ENCODE peak calls at places on chromosomes 7 and 10, in ten cellular contexts. I is Caki2; Z is stimulated activated CD8-positive, alpha-beta memory T cell treated with anti-CD3 and anti-CD28 coated beads, Interleukin-7, amount 100 ng/mL, for 1 hour; H is lower leg skin; G is lung microvascular endothelial cell; Q is T-helper 9 cell; W is GM04503; X is HuH-7; A is globus pallidus; R is ELR. Y is an unnamed sample.

GRCh38 chr10:89929282-89930026 is 228.1 kb downstream of the KIF20B start:
- DNase-seq in R (no peak), H (no peak), A (no peak), I (no peak), X (no peak), Z (no peak), G (no peak), W (no peak), Q (no peak), Y (no peak)

GRCh38 chr10:116770281-116770680 is 27.9 kb upstream of the HSPA12A start:
- DNase-seq in W (no peak), G (no peak), I (no peak), H (no peak), Z (no peak), A (no peak), Q (no peak), R (no peak), X (no peak), Y (no peak)

GRCh38 chr7:55255501-55256445 is 109.4 kb upstream of the LANCL2 start:
- DNase-seq in G (peak), R (peak), Q (peak), X (peak), W (no peak), H (peak), I (peak), A (peak), Z (peak), Y (peak)

GRCh38 chr10:36602374-36602773 is 523.0 kb upstream of the ANKRD30A start:
- DNase-seq in Z (no peak), G (peak), I (no peak), X (no peak), W (no peak), H (no peak), Q (no peak), R (peak), A (no peak), Y (no peak)

GRCh38 chr10:7315906-7316305 is 94.9 kb downstream of the SFMBT2 start:
- DNase-seq in A (no peak), W (no peak), Q (no peak), R (no peak), H (no peak), X (no peak), I (no peak), Z (no peak), G (no peak), Y (no peak)

GRCh38 chr10:43395571-43396060 is 13.4 kb downstream of the HNRNPF start:
- DNase-seq in Q (peak), H (peak), W (no peak), Z (no peak), R (peak), X (no peak), G (peak), I (no peak), A (no peak), Y (no peak)

GRCh38 chr7:81051811-81052413 is 133.1 kb upstream of the SEMA3C start:
- DNase-seq in G (no peak), H (no peak), W (no peak), X (no peak), Z (no peak), I (no peak), R (no peak), Q (no peak), A (no peak), Y (no peak)

GRCh38 chr7:1346533-1346805 is 112.8 kb downstream of the MICALL2 start:
- DNase-seq in W (no peak), A (no peak), G (no peak), Q (no peak), X (no peak), H (no peak), I (no peak), Z (no peak), R (no peak), Y (no peak)

GRCh38 chr10:100175873-100176272 is 10.0 kb downstream of the ERLIN1 start:
- DNase-seq in W (no peak), H (no peak), G (no peak), A (no peak), Z (no peak), Q (no peak), I (no peak), R (no peak), X (no peak), Y (no peak)

GRCh38 chr7:18861514-18861913 is 255.9 kb downstream of the TWIST1 start:
- DNase-seq in I (no peak), G (no peak), Z (no peak), W (peak), X (no peak), H (no peak), R (peak), A (no peak), Q (no peak), Y (no peak)

GRCh38 chr7:33534830-33535229 is 370.5 kb upstream of the BMPER start:
- DNase-seq in R (peak), I (no peak), X (no peak), A (no peak), Z (no peak), H (no peak), Q (no peak), G (no peak), W (no peak), Y (no peak)

GRCh38 chr7:140625908-140626868 is 14.4 kb downstream of the DENND2A start:
- DNase-seq in H (peak), I (peak), R (peak), W (peak), Q (no peak), A (peak), X (no peak), Z (no peak), G (peak), Y (no peak)

GRCh38 chr7:130356121-130356759 is 11.6 kb downstream of the CPA5 start:
- DNase-seq in X (no peak), R (peak), Q (no peak), I (peak), G (no peak), H (peak), W (peak), A (no peak), Z (no peak), Y (no peak)

GRCh38 chr10:113175176-113175575 is 225.1 kb downstream of the TCF7L2 start:
- DNase-seq in W (no peak), X (no peak), G (no peak), A (no peak), H (no peak), Q (no peak), I (no peak), Z (no peak), R (no peak), Y (no peak)

GRCh38 chr10:26197248-26197647 is 19.3 kb upstream of the GAD2 start:
- DNase-seq in Q (no peak), Z (no peak), G (no peak), W (no peak), H (no peak), A (no peak), R (no peak), X (no peak), I (no peak), Y (no peak)

GRCh38 chr7:141701489-141702046 is 398 bp downstream of the DENND11 start:
- DNase-seq in G (peak), I (no peak), A (peak), Z (peak), Q (peak), W (no peak), H (no peak), R (peak), X (peak), Y (peak)

GRCh38 chr10:124459395-124459794 is 2.2 kb upstream of the LHPP start:
- DNase-seq in X (no peak), Z (no peak), H (no peak), W (no peak), G (no peak), A (no peak), Q (no peak), I (no peak), R (no peak), Y (no peak)

GRCh38 chr10:510415-510881 is 179.0 kb downstream of the DIP2C start:
- DNase-seq in I (no peak), Z (no peak), G (no peak), A (peak), W (no peak), Q (no peak), H (no peak), R (no peak), X (no peak), Y (no peak)

GRCh38 chr7:90816511-90817142 is 220.5 kb downstream of the CDK14 start:
- DNase-seq in A (no peak), I (peak), Z (no peak), Q (no peak), W (peak), H (no peak), R (peak), X (no peak), G (peak), Y (no peak)

GRCh38 chr7:134778941-134779740 is at the start of gene CALD1:
- DNase-seq in Q (no peak), I (peak), X (peak), R (peak), A (peak), Z (no peak), G (peak), H (peak), W (peak), Y (no peak)

GRCh38 chr7:22983257-22983855 is 30.6 kb downstream of the HYCC1 start:
- DNase-seq in G (no peak), A (no peak), I (no peak), H (no peak), R (peak), Q (no peak), Z (no peak), W (no peak), X (no peak), Y (no peak)

GRCh38 chr10:50561266-50561665 is 62.5 kb downstream of the SGMS1 start:
- DNase-seq in R (no peak), G (no peak), Q (no peak), W (peak), X (no peak), A (peak), H (no peak), I (no peak), Z (no peak), Y (no peak)

GRCh38 chr7:23184709-23185354 is 3.0 kb downstream of the NUP42 start:
- DNase-seq in W (peak), A (peak), X (peak), Q (no peak), Z (no peak), I (peak), R (peak), G (peak), H (peak), Y (no peak)

GRCh38 chr10:61733358-61733940 is 70.7 kb downstream of the CABCOCO1 start:
- DNase-seq in X (peak), I (peak), A (peak), G (peak), R (peak), W (no peak), H (no peak), Z (no peak), Q (no peak), Y (no peak)

GRCh38 chr10:76080406-76080805 is 649.0 kb downstream of the LRMDA start:
- DNase-seq in Z (no peak), R (peak), Q (no peak), W (peak), H (no peak), X (no peak), G (no peak), A (no peak), I (peak), Y (no peak)

GRCh38 chr10:34252111-34252510 is 563.0 kb downstream of the PARD3 start:
- DNase-seq in W (no peak), H (no peak), R (no peak), Q (no peak), Z (no peak), X (no peak), G (no peak), A (no peak), I (no peak), Y (no peak)

GRCh38 chr7:95330194-95331003 is 6.1 kb upstream of the PON1 start:
- DNase-seq in X (no peak), W (no peak), Z (no peak), R (no peak), Q (no peak), A (peak), I (no peak), H (no peak), G (peak), Y (no peak)

GRCh38 chr7:95636140-95636539 is 39.8 kb upstream of the PDK4 start:
- DNase-seq in A (no peak), H (no peak), X (no peak), Z (no peak), R (peak), G (no peak), Q (no peak), W (no peak), I (no peak), Y (no peak)

GRCh38 chr7:149620961-149621360 is 123.4 kb upstream of the ZNF746 start:
- DNase-seq in G (no peak), W (no peak), X (no peak), Q (peak), R (no peak), A (no peak), Z (no peak), H (no peak), I (no peak), Y (no peak)

GRCh38 chr10:96061232-96061631 is 17.8 kb downstream of the CCNJ start:
- DNase-seq in X (no peak), H (no peak), R (no peak), I (no peak), Q (no peak), Z (no peak), G (no peak), A (no peak), W (no peak), Y (no peak)

GRCh38 chr7:138398857-138399256 is 61.2 kb upstream of the TRIM24 start:
- DNase-seq in A (no peak), X (no peak), Q (no peak), R (no peak), H (no peak), Z (no peak), W (no peak), G (no peak), I (no peak), Y (no peak)

Y was measured in activated T-helper 1 cell treated with anti-CD3 and anti-CD28 coated beads, Interleukin-12 subunit alpha, Interleukin-12 subunit beta, Interleukin-2, Interleukin-4 antibody, amounts not matched to agents 30 ng/mL and 10 ng/mL and 1 ng/mL, durations not matched to agents 14 hours and 24 hours and 36 hours.